ENCODE peak calls at places on chromosomes 13 and 19, in four cellular contexts. One of them, this sample, is unnamed.

GRCh38 chr19:55452381-55453325 is 8.8 kb downstream of the ISOC2 start:
- DNase-seq in K562: peak
- DNase-seq in IMR-90: peak
- DNase-seq in HepG2: peak
- DNase-seq in this sample: peak

GRCh38 chr19:3003046-3003445 is 25.7 kb downstream of the TLE6 start:
- DNase-seq in IMR-90: no peak
- DNase-seq in HepG2: no peak
- DNase-seq in K562: no peak
- DNase-seq in this sample: no peak

GRCh38 chr13:67048084-67048792 is 181.9 kb downstream of the PCDH9 start:
- DNase-seq in K562: no peak
- DNase-seq in IMR-90: peak
- DNase-seq in HepG2: no peak
- DNase-seq in this sample: no peak

GRCh38 chr13:43516401-43516826 is 270.4 kb downstream of the ENOX1 start:
- DNase-seq in K562: no peak
- DNase-seq in IMR-90: peak
- DNase-seq in HepG2: no peak
- DNase-seq in this sample: no peak

GRCh38 chr19:15962319-15962718 is 13.5 kb downstream of the OR10H4 start:
- DNase-seq in HepG2: no peak
- DNase-seq in K562: peak
- DNase-seq in IMR-90: no peak
- DNase-seq in this sample: no peak

GRCh38 chr13:21777813-21778212 is 106.9 kb downstream of the FGF9 start:
- DNase-seq in HepG2: no peak
- DNase-seq in IMR-90: no peak
- DNase-seq in K562: no peak
- DNase-seq in this sample: no peak

GRCh38 chr19:556611-557382 is 12.9 kb downstream of the GZMM start:
- DNase-seq in IMR-90: no peak
- DNase-seq in K562: peak
- DNase-seq in HepG2: peak
- DNase-seq in this sample: no peak

GRCh38 chr13:66994097-66994496 is 236.0 kb downstream of the PCDH9 start:
- DNase-seq in K562: peak
- DNase-seq in HepG2: peak
- DNase-seq in IMR-90: peak
- DNase-seq in this sample: peak

GRCh38 chr13:43269037-43269476 is 245.7 kb downstream of the DNAJC15 start:
- DNase-seq in IMR-90: peak
- DNase-seq in HepG2: peak
- DNase-seq in K562: no peak
- DNase-seq in this sample: peak

GRCh38 chr19:7333198-7334118 is 15.3 kb upstream of the ARHGEF18 start:
- DNase-seq in IMR-90: no peak
- DNase-seq in K562: no peak
- DNase-seq in HepG2: no peak
- DNase-seq in this sample: no peak

GRCh38 chr19:21604941-21605548 is 99.6 kb downstream of the ZNF429 start:
- DNase-seq in HepG2: no peak
- DNase-seq in K562: no peak
- DNase-seq in IMR-90: no peak
- DNase-seq in this sample: no peak

GRCh38 chr19:1747285-1748114 is 5.8 kb upstream of the ONECUT3 start:
- DNase-seq in IMR-90: peak
- DNase-seq in HepG2: peak
- DNase-seq in K562: peak
- DNase-seq in this sample: peak

GRCh38 chr19:43551399-43552197 is 18.6 kb downstream of the ZNF575 start:
- DNase-seq in HepG2: no peak
- DNase-seq in K562: no peak
- DNase-seq in IMR-90: no peak
- DNase-seq in this sample: no peak

GRCh38 chr19:492091-492531 is 4.2 kb upstream of the MADCAM1 start:
- DNase-seq in IMR-90: no peak
- DNase-seq in HepG2: no peak
- DNase-seq in K562: peak
- DNase-seq in this sample: no peak

GRCh38 chr19:39768334-39768733 is 10.3 kb upstream of the LEUTX start:
- DNase-seq in HepG2: no peak
- DNase-seq in K562: no peak
- DNase-seq in IMR-90: no peak
- DNase-seq in this sample: no peak

GRCh38 chr13:39951301-39951700 is 295.8 kb downstream of the COG6 start:
- DNase-seq in K562: no peak
- DNase-seq in IMR-90: no peak
- DNase-seq in HepG2: no peak
- DNase-seq in this sample: no peak

GRCh38 chr13:25683056-25683455 is 311.3 kb downstream of the ATP8A2 start:
- DNase-seq in HepG2: no peak
- DNase-seq in IMR-90: no peak
- DNase-seq in K562: no peak
- DNase-seq in this sample: no peak

GRCh38 chr19:55487884-55488687 is at the start of gene SSC5D:
- DNase-seq in K562: peak
- DNase-seq in IMR-90: peak
- DNase-seq in HepG2: no peak
- DNase-seq in this sample: no peak

GRCh38 chr19:30071871-30072270 is 129.8 kb downstream of the URI1 start:
- DNase-seq in IMR-90: no peak
- DNase-seq in HepG2: no peak
- DNase-seq in K562: no peak
- DNase-seq in this sample: no peak

GRCh38 chr13:40780822-40781401 is 8.5 kb upstream of the SLC25A15 start:
- DNase-seq in K562: peak
- DNase-seq in HepG2: peak
- DNase-seq in IMR-90: peak
- DNase-seq in this sample: peak

GRCh38 chr13:30846844-30847243 is 59.2 kb upstream of the MEDAG start:
- DNase-seq in IMR-90: no peak
- DNase-seq in K562: no peak
- DNase-seq in HepG2: peak
- DNase-seq in this sample: no peak

GRCh38 chr13:113637262-113638160 is 20.5 kb downstream of the ATP4B start:
- DNase-seq in IMR-90: no peak
- DNase-seq in K562: no peak
- DNase-seq in HepG2: no peak
- DNase-seq in this sample: no peak

GRCh38 chr19:38512277-38512676 is 78.8 kb downstream of the RYR1 start:
- DNase-seq in HepG2: no peak
- DNase-seq in K562: no peak
- DNase-seq in IMR-90: no peak
- DNase-seq in this sample: no peak

GRCh38 chr13:113207890-113208423 is 512 bp downstream of the PCID2 start:
- DNase-seq in IMR-90: peak
- DNase-seq in K562: no peak
- DNase-seq in HepG2: peak
- DNase-seq in this sample: peak

GRCh38 chr19:15452111-15453047 is 2.6 kb upstream of the WIZ start:
- DNase-seq in IMR-90: peak
- DNase-seq in K562: peak
- DNase-seq in HepG2: peak
- DNase-seq in this sample: peak

GRCh38 chr13:37595162-37595561 is 3.4 kb downstream of the POSTN start:
- DNase-seq in HepG2: no peak
- DNase-seq in K562: no peak
- DNase-seq in IMR-90: peak
- DNase-seq in this sample: no peak

GRCh38 chr13:51154029-51154555 is 43.0 kb upstream of the C13orf42 start:
- DNase-seq in HepG2: no peak
- DNase-seq in IMR-90: peak
- DNase-seq in K562: no peak
- DNase-seq in this sample: no peak

GRCh38 chr13:92682832-92683517 is 543.6 kb upstream of the GPC6 start:
- DNase-seq in K562: peak
- DNase-seq in HepG2: no peak
- DNase-seq in IMR-90: no peak
- DNase-seq in this sample: no peak

GRCh38 chr13:60427285-60427684 is 30.3 kb downstream of the TDRD3 start:
- DNase-seq in K562: no peak
- DNase-seq in HepG2: no peak
- DNase-seq in IMR-90: no peak
- DNase-seq in this sample: no peak

GRCh38 chr19:47231215-47232054 is 436 bp upstream of the BBC3 start:
- DNase-seq in K562: peak
- DNase-seq in IMR-90: peak
- DNase-seq in HepG2: peak
- DNase-seq in this sample: peak

GRCh38 chr19:15154002-15154612 is 46.7 kb downstream of the NOTCH3 start:
- DNase-seq in K562: peak
- DNase-seq in IMR-90: peak
- DNase-seq in HepG2: peak
- DNase-seq in this sample: peak

GRCh38 chr13:98214008-98214643 is 37.1 kb upstream of the RNF113B start:
- DNase-seq in IMR-90: peak
- DNase-seq in HepG2: no peak
- DNase-seq in K562: no peak
- DNase-seq in this sample: no peak

GRCh38 chr13:93690139-93690538 is 463.5 kb downstream of the GPC6 start:
- DNase-seq in K562: no peak
- DNase-seq in HepG2: peak
- DNase-seq in IMR-90: peak
- DNase-seq in this sample: no peak
- TF ChIP-seq MAZ in K562: no peak
- TF ChIP-seq MAZ in HepG2: no peak
- TF ChIP-seq MAZ in IMR-90: no peak
- TF ChIP-seq MAZ in this sample: no peak

GRCh38 chr13:45859682-45860081 is 8.1 kb upstream of the SIAH3 start:
- DNase-seq in IMR-90: no peak
- DNase-seq in HepG2: no peak
- DNase-seq in K562: no peak
- DNase-seq in this sample: no peak
- TF ChIP-seq MAZ in IMR-90: no peak
- TF ChIP-seq MAZ in HepG2: no peak
- TF ChIP-seq MAZ in K562: no peak
- TF ChIP-seq MAZ in this sample: no peak

DNA sequence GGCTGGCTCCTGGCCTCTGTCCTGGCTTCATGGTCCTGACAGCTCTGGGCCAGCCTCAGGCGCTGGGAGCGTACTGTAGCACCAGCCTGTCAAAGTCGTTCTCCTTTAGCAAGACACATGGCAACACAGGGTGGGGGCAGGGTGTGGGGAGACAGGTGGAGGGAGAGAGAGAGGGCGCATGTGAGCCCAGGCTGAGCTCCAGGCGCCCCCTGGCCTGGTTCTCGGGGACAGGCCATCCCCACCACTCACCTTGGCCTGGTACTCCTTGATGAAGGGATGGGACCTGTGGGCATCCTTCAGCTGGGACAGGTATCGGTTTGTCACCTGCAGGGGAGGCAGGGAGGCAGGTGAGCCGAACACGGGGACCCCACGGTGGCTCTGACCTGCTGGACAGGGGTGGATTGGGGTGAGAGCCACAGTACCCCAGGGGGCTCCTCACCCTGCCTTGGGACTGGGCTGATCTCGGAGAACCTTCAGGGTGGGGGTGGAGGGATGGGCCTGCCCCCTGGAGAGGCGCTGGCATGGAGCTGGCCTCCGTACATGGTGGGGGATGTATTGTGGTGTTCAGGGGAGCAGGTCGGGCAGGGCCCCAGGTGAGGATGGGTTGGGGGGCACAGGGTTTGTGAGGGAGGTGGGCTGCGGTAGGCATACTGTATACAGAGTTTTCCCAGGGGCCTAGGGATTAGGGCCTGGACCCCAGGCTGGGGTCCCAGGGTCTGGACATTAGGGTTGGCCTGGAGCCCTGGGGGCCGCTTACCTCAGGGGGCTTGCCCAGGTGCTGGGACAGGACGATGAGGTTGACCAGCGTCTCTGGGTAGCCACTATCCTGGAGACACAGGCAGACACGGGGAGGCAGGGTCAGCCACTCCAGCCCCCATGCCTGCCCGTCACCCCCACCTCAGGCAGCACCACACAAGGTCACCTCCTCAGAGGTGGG is 3.9 kb upstream of the CERS1 start:
- DNase-seq in IMR-90: no peak
- DNase-seq in K562: no peak
- DNase-seq in HepG2: no peak
- DNase-seq in this sample: no peak
- TF ChIP-seq MAZ in IMR-90: no peak
- TF ChIP-seq MAZ in K562: no peak
- TF ChIP-seq MAZ in HepG2: no peak
- TF ChIP-seq MAZ in this sample: no peak

GRCh38 chr13:48806522-48806921 is 152.8 kb downstream of the CYSLTR2 start:
- DNase-seq in HepG2: no peak
- DNase-seq in K562: no peak
- DNase-seq in IMR-90: peak
- DNase-seq in this sample: no peak

GRCh38 chr13:48808689-48809088 is 155.0 kb downstream of the CYSLTR2 start:
- DNase-seq in K562: peak
- DNase-seq in IMR-90: peak
- DNase-seq in HepG2: peak
- DNase-seq in this sample: no peak

GRCh38 chr13:48801255-48801654 is 147.5 kb downstream of the CYSLTR2 start:
- DNase-seq in IMR-90: peak
- DNase-seq in HepG2: no peak
- DNase-seq in K562: no peak
- DNase-seq in this sample: no peak

GRCh38 chr13:48804836-48805601 is 151.3 kb downstream of the CYSLTR2 start:
- DNase-seq in K562: no peak
- DNase-seq in IMR-90: no peak
- DNase-seq in HepG2: no peak
- DNase-seq in this sample: no peak
- TF ChIP-seq MAZ in K562: no peak
- TF ChIP-seq MAZ in IMR-90: no peak
- TF ChIP-seq MAZ in HepG2: no peak
- TF ChIP-seq MAZ in this sample: no peak

GRCh38 chr13:104832265-104832664 is 1703.2 kb downstream of the EFNB2 start:
- DNase-seq in IMR-90: no peak
- DNase-seq in K562: no peak
- DNase-seq in HepG2: no peak
- DNase-seq in this sample: no peak
- TF ChIP-seq MAZ in IMR-90: no peak
- TF ChIP-seq MAZ in K562: no peak
- TF ChIP-seq MAZ in HepG2: no peak
- TF ChIP-seq MAZ in this sample: no peak

GRCh38 chr19:4367781-4368127 is 24.4 kb downstream of the MPND start:
- DNase-seq in K562: no peak
- DNase-seq in HepG2: no peak
- DNase-seq in IMR-90: no peak
- DNase-seq in this sample: no peak
- TF ChIP-seq MAZ in K562: no peak
- TF ChIP-seq MAZ in HepG2: no peak
- TF ChIP-seq MAZ in IMR-90: no peak
- TF ChIP-seq MAZ in this sample: no peak

This sample was measured in A549.